ENCODE peak calls at places on chromosomes 1 and 21, in five cellular contexts. K is CD4-positive, alpha-beta memory T cell; W is small intestine; P is CD8-positive, alpha-beta T cell; I is mesendoderm. Y is an unnamed sample.

GRCh38 chr1:154765970-154766369 is 104.1 kb downstream of the KCNN3 start:
- DNase-seq in K (no peak), W (peak; percentile 48), P (no peak), I (peak; percentile 74), Y (no peak)

GRCh38 chr1:175887521-175887920 is 144.1 kb upstream of the TNR start:
- DNase-seq in K (no peak), W (no peak), P (no peak), I (no peak), Y (no peak)

GRCh38 chr1:201505505-201505893 is 1.4 kb downstream of the CSRP1 start:
- DNase-seq in K (no peak), W (peak; percentile 47), P (no peak), I (peak; percentile 76), Y (no peak)

GRCh38 chr1:93980320-93980744 is 71.1 kb upstream of the GCLM start:
- DNase-seq in K (no peak), W (no peak), P (no peak), I (peak; percentile 77), Y (no peak)

GRCh38 chr1:201283836-201284553 is 689 bp downstream of the PKP1 start:
- DNase-seq in K (no peak), W (no peak), P (no peak), I (no peak), Y (no peak)

GRCh38 chr1:85111709-85112108 is 63.4 kb upstream of the MCOLN3 start:
- DNase-seq in K (no peak), W (no peak), P (no peak), I (no peak), Y (no peak)

GRCh38 chr1:18384477-18384876 is 96.3 kb upstream of the KLHDC7A start:
- DNase-seq in K (no peak), W (no peak), P (no peak), I (no peak), Y (no peak)

GRCh38 chr1:230901711-230902110 is 33.4 kb upstream of the C1orf198 start:
- DNase-seq in K (no peak), W (no peak), P (no peak), I (no peak), Y (no peak)

GRCh38 chr1:59230622-59231021 is 66.3 kb upstream of the FGGY start:
- DNase-seq in K (no peak), W (no peak), P (no peak), I (no peak), Y (no peak)

GRCh38 chr1:237133921-237134320 is 91.9 kb downstream of the RYR2 start:
- DNase-seq in K (no peak), W (no peak), P (no peak), I (no peak), Y (no peak)

GRCh38 chr1:116494745-116495144 is 76.1 kb downstream of the CD58 start:
- DNase-seq in K (no peak), W (peak; percentile 95), P (no peak), I (no peak), Y (no peak)

GRCh38 chr1:93576346-93576745 is 105.3 kb downstream of the BCAR3 start:
- DNase-seq in K (no peak), W (no peak), P (no peak), I (no peak), Y (no peak)

GRCh38 chr1:229007701-229008100 is 263.2 kb upstream of the RAB4A start:
- DNase-seq in K (no peak), W (no peak), P (no peak), I (no peak), Y (no peak)

GRCh38 chr1:94725566-94725965 is 94.6 kb upstream of the SLC44A3 start:
- DNase-seq in K (no peak), W (no peak), P (no peak), I (no peak), Y (no peak)

GRCh38 chr21:29441651-29442050 is 142.9 kb downstream of the BACH1 start:
- DNase-seq in K (no peak), W (no peak), P (no peak), I (no peak), Y (no peak)

GRCh38 chr1:171805395-171806115 is 24.1 kb downstream of the METTL13 start:
- DNase-seq in K (no peak), W (peak; percentile 43), P (no peak), I (peak; percentile 81), Y (no peak)

GRCh38 chr1:235902638-235903542 is 36.2 kb upstream of the LYST start:
- DNase-seq in K (no peak), W (peak; percentile 92), P (no peak), I (no peak), Y (no peak)

GRCh38 chr1:43711524-43712386 is 4.4 kb downstream of the ST3GAL3 start:
- DNase-seq in K (no peak), W (no peak), P (no peak), I (peak; percentile 14), Y (no peak)

GRCh38 chr1:184945678-184946412 is 28.5 kb downstream of the NIBAN1 start:
- DNase-seq in K (no peak), W (no peak), P (no peak), I (no peak), Y (no peak)

GRCh38 chr1:29258189-29258973 is 22.1 kb downstream of the PTPRU start:
- DNase-seq in K (no peak), W (no peak), P (no peak), I (no peak), Y (no peak)

GRCh38 chr1:157585984-157586383 is 11.9 kb downstream of the FCRL4 start:
- DNase-seq in K (no peak), W (peak; percentile 6), P (no peak), I (no peak), Y (no peak)

GRCh38 chr1:24015226-24016210 is 35.4 kb upstream of the SRSF10 start:
- DNase-seq in K (no peak), W (no peak), P (no peak), I (no peak), Y (no peak)

GRCh38 chr1:109307363-109308021 is 681 bp upstream of the MYBPHL start:
- DNase-seq in K (no peak), W (peak; percentile 78), P (no peak), I (peak; percentile 43), Y (no peak)

GRCh38 chr21:33848252-33848953 is 67.2 kb downstream of the ATP5PO start:
- DNase-seq in K (no peak), W (peak; percentile 77), P (no peak), I (no peak), Y (no peak)

GRCh38 chr1:46639547-46639946 is 22.9 kb upstream of the MOB3C start:
- DNase-seq in K (no peak), W (no peak), P (no peak), I (no peak), Y (no peak)

GRCh38 chr1:52978045-52978444 is 51.0 kb downstream of the SCP2 start:
- DNase-seq in K (no peak), W (no peak), P (no peak), I (no peak), Y (no peak)

GRCh38 chr1:52973843-52974242 is 46.8 kb downstream of the SCP2 start:
- DNase-seq in K (no peak), W (peak; percentile 67), P (no peak), I (no peak), Y (no peak)

DNA sequence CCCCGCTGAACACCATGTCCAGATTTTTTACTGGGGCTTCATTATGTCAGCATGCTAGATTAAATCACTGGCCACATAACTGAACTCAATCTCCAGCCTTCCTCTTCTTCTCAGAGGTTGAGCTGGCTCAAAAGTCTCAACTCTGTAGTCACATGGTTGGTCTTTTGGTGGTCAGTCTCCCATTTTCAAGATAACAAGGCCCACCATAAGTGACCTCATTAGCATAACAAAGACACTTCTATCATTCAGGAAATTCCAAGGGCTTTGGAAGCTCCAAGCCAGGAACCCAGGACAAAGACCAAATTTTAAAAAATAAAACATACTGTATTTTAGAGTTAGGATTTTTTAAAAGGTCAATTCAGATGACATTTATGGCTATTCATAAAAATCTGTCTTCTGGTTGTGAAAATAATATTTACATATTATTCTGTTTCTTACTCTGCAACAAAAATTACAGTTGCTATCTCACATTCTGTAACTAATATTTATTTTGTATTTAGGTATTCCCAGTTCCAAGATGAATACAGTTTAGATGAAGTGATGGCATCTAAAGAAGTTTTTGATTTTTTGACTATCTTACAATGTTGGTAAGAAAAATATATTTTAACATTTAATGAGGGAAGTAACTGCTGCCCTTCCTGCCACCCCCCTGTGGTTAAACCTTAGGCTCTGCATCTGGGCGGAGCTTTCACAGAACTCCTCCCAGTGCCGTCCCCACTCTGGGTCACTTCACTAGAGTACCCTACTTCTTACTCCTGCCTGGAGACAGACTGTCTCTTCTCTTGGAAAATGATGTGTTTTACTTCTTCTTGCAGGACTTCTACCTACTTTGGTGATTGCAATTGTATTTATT is 49.3 kb downstream of the SCP2 start:
- DNase-seq in K (no peak), W (no peak), P (no peak), I (peak; percentile 72), Y (no peak)
- H3K36me3 ChIP-seq in K (peaks cover 5% of the 10 kb centered on the region), W (peaks cover 17% of the 10 kb centered on the region), P (no peaks in the 10 kb centered on the region), I (no peaks in the 10 kb centered on the region), Y (no peaks in the 10 kb centered on the region)

GRCh38 chr1:35390600-35391494 is 122.3 kb downstream of the ZMYM4 start:
- DNase-seq in K (no peak), W (no peak), P (no peak), I (peak; percentile 96), Y (no peak)
- H3K4me3 ChIP-seq in K (no peak overlapping the region), W (no peak overlapping the region), P (no peak overlapping the region), I (no peak overlapping the region), Y (no peak overlapping the region)

GRCh38 chr1:40712405-40712944 is 21.0 kb downstream of the NFYC start:
- DNase-seq in K (no peak), W (no peak), P (no peak), I (no peak), Y (no peak)
- H3K4me1 ChIP-seq in K (peaks cover 61% of the 10 kb centered on the region), W (peaks cover 13% of the 10 kb centered on the region), P (peaks cover 48% of the 10 kb centered on the region), I (no peaks in the 10 kb centered on the region), Y (peaks cover 54% of the 10 kb centered on the region)

GRCh38 chr1:32786856-32787255 is 30.3 kb downstream of the YARS1 start:
- DNase-seq in K (no peak), W (peak; percentile 49), P (no peak), I (no peak), Y (no peak)

GRCh38 chr1:32784817-32785216 is 32.3 kb downstream of the YARS1 start:
- DNase-seq in K (no peak), W (no peak), P (no peak), I (no peak), Y (no peak)

GRCh38 chr1:32780628-32781267 is 36.4 kb downstream of the YARS1 start:
- DNase-seq in K (no peak), W (no peak), P (no peak), I (peak; percentile 39), Y (no peak)

GRCh38 chr1:32782086-32782485 is 35.1 kb downstream of the YARS1 start:
- DNase-seq in K (no peak), W (no peak), P (no peak), I (peak; percentile 54), Y (no peak)

DNA sequence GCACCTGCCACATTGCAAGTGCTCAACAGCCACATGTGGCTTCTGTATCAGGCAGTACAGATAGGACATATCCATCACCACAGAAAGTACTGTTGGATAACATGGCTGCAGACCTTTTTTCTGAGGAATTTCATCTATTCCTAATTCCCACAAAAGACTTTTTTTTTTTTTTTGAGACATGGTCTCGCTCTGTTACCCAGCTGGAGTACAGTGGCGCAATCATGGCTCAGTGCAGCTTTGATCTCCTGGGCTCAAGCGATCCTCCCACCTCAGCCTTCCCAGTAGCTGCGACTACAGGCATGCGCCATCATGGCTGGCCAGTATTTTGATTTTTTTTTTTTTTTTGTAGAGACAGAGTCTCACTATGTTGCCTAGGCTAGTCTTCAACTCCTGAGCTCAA is 33.3 kb downstream of the YARS1 start:
- DNase-seq in K (no peak), W (no peak), P (no peak), I (no peak), Y (no peak)
- H3K36me3 ChIP-seq in K (peaks cover 58% of the 10 kb centered on the region), W (peaks cover 22% of the 10 kb centered on the region), P (peaks cover 64% of the 10 kb centered on the region), I (peaks cover 53% of the 10 kb centered on the region), Y (peaks cover 56% of the 10 kb centered on the region)

Y was measured in CD8-positive, alpha-beta memory T cell.